ENCODE peak calls at places on chromosomes 7 and 10, in seven cellular contexts. D is upper lobe of right lung, Z is ovary, N is fibroblast of lung, R is heart right ventricle, V is transverse colon, T is endothelial cell of umbilical vein. J is an unnamed sample.
A peak's percentile ranks its signal among the peaks of the same experiment; 100 is the strongest.

GRCh38 chr7:150931199-150931869 is 46.8 kb downstream of the KCNH2 start:
- DNase-seq in T (no peak), R (no peak), N (no peak), Z (no peak), V (no peak), D (no peak), J (no peak)

GRCh38 chr10:120841522-120842189 is 9.5 kb upstream of the WDR11 start:
- DNase-seq in T (peak; percentile 7), D (no peak), R (no peak), Z (no peak), V (no peak), N (no peak), J (no peak)

GRCh38 chr10:124185074-124185473 is 91.7 kb upstream of the CHST15 start:
- DNase-seq in V (no peak), D (no peak), T (no peak), Z (no peak), N (no peak), R (no peak), J (peak; percentile 46)

GRCh38 chr10:103985726-103986125 is 18.8 kb downstream of the SLK start:
- DNase-seq in R (no peak), N (peak; percentile 61), D (no peak), T (no peak), V (no peak), Z (no peak), J (no peak)

GRCh38 chr7:2923291-2923781 is 79.2 kb upstream of the GNA12 start:
- DNase-seq in V (no peak), D (no peak), N (no peak), R (no peak), T (no peak), Z (no peak), J (no peak)

GRCh38 chr10:33133557-33133956 is 175.5 kb upstream of the ITGB1 start:
- DNase-seq in V (no peak), R (no peak), D (no peak), Z (no peak), T (no peak), N (no peak), J (no peak)

GRCh38 chr10:28677889-28678686 is 767 bp downstream of the BAMBI start:
- DNase-seq in N (peak; percentile 28), D (peak; percentile 76), R (peak; percentile 32), V (peak; percentile 13), T (peak; percentile 59), Z (peak; percentile 33), J (peak; percentile 58)

GRCh38 chr7:149859881-149860280 is 13.9 kb upstream of the ATP6V0E2 start:
- DNase-seq in V (no peak), D (no peak), N (no peak), R (no peak), T (no peak), Z (no peak), J (no peak)

GRCh38 chr7:41869091-41869490 is 166.2 kb upstream of the INHBA start:
- DNase-seq in V (no peak), Z (no peak), T (no peak), R (no peak), D (no peak), N (peak; percentile 72), J (no peak)

GRCh38 chr10:106224676-106225075 is 939.8 kb downstream of the SORCS1 start:
- DNase-seq in T (no peak), Z (no peak), N (no peak), D (no peak), V (no peak), R (no peak), J (no peak)

GRCh38 chr10:99369126-99369525 is 40.0 kb downstream of the CNNM1 start:
- DNase-seq in V (no peak), N (no peak), Z (no peak), R (no peak), D (no peak), T (no peak), J (no peak)

GRCh38 chr7:143889068-143889467 is 12.9 kb downstream of the TCAF1 start:
- DNase-seq in R (no peak), N (no peak), Z (no peak), V (no peak), T (no peak), D (no peak), J (no peak)

GRCh38 chr7:30900053-30900452 is 11.6 kb upstream of the AQP1 start:
- DNase-seq in R (no peak), N (no peak), Z (no peak), D (no peak), V (no peak), T (no peak), J (no peak)

GRCh38 chr7:84735021-84735420 is 451.8 kb downstream of the SEMA3D start:
- DNase-seq in Z (no peak), N (no peak), R (no peak), T (no peak), V (no peak), D (no peak), J (no peak)

GRCh38 chr10:102119417-102120141 is 589 bp downstream of the LDB1 start:
- DNase-seq in Z (peak; percentile 89), N (peak; percentile 58), T (peak; percentile 72), D (peak; percentile 80), V (peak; percentile 82), R (peak; percentile 56), J (peak; percentile 85)

GRCh38 chr7:111499027-111499426 is 63.3 kb downstream of the IMMP2L start:
- DNase-seq in V (no peak), N (peak; percentile 85), D (no peak), T (peak; percentile 8), Z (no peak), R (no peak), J (no peak)

DNA sequence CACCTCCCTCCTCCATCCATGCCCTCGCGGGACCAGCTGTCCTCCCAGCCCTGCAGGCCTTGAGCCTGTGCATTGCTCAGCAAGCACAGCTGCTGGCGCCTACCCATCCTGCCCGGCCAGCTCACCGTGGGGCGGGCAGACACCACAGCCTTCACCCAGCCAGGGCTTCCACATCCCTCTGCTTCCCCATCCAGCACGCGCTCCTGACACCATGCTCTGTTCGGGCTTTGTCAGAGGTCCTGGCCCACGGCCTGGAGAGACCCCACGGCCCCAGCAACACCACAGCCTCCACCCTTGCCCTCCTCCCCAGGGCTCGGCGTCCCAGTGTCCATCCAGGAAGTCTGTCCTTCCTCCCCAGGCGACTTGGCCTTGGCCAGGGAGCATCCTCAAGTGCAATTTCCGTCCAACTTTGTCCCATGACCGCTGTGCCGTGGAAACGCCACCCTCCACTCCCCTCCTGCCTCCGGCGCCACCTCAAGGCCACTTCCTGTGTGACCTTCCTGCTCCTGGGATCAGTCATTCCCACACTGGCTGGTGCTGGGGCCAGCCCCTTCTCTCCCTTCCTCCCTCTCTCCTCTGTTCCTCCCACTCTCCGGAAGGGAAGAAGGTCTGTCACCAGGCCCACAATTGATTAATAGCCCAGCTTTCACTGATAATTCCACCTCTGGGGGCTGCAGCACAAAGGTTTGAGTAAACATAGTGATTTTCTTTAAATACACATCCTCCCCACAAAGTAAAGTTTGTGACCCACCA is 71.5 kb upstream of the SMNDC1 start:
- DNase-seq in V (no peak), D (peak; percentile 72), N (no peak), Z (no peak), R (peak; percentile 53), T (peak; percentile 55), J (peak; percentile 62)
- TF ChIP-seq CTCF in V (no peak), D (peak; percentile 8), N (no peak), Z (no peak), R (no peak), T (no peak), J (no peak)

GRCh38 chr10:31700222-31700621 is 228.4 kb downstream of the ARHGAP12 start:
- DNase-seq in V (no peak), Z (no peak), D (no peak), T (peak; percentile 98), R (peak; percentile 42), N (peak; percentile 58), J (no peak)

GRCh38 chr10:31694929-31695837 is 233.4 kb downstream of the ARHGAP12 start:
- DNase-seq in V (no peak), T (no peak), Z (no peak), N (no peak), D (no peak), R (no peak), J (no peak)

GRCh38 chr10:31698169-31698890 is 230.3 kb downstream of the ARHGAP12 start:
- DNase-seq in N (peak; percentile 95), D (no peak), Z (peak; percentile 74), T (no peak), V (peak; percentile 53), R (no peak), J (peak; percentile 93)

GRCh38 chr10:31693499-31693898 is 235.1 kb downstream of the ARHGAP12 start:
- DNase-seq in N (no peak), T (no peak), R (no peak), V (peak; percentile 25), Z (no peak), D (no peak), J (no peak)

DNA sequence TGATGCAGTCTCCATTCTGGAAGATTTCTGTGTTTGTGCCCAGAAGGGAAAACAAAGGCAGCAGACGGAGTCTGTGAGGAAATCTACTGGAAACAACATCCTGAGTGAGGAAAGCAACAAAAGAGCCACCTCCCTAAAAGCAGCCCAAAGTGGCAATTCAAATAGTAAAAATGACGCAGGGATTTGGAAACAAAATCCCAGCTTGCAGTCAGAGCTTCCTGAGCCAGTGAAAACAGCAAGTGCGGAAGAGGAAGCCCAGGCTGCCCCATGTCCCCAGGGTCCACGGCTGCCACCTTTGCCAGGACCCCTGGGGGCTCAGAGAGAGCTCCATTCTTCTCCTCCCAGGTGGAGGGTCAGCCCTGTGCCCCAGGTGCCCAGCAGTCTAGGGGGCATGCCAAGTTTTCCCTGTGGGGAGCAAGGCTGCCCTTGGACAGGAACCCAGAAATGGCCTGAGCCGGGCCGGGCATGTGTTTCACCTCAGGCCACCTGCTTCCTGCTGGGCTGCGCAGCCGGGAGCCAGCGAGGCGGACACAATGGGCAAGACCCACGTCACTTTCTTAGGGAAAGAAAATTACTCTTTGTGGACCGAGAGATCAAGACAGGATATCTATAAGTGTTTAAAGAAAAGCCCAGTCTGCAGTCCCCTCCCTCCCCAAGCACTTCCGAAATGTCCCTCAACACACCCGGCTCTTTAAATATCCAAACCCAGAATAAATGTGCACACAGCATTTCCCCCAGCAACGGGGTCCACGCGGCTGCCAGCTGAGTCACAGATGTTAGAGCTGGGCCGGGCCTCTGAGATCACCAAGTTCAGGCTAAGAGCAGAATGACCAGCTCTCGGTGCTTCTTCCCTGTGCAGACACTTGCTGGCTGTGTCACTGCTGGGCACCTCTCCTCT is 231.1 kb downstream of the ARHGAP12 start:
- DNase-seq in R (peak; percentile 85), T (peak; percentile 98), N (peak; percentile 89), Z (peak; percentile 79), D (peak; percentile 76), V (peak; percentile 53), J (peak; percentile 97)
- H3K27ac ChIP-seq in R (peak overlapping the region; percentile 97), T (peak overlapping the region; percentile 90), N (peak overlapping the region; percentile 89), Z (peak overlapping the region; percentile 75), D (peak overlapping the region; percentile 95), V (peak overlapping the region; percentile 81), J (peak overlapping the region; percentile 89)

GRCh38 chr10:13649844-13650520 is 63.2 kb downstream of the PRPF18 start:
- DNase-seq in D (no peak), V (no peak), R (no peak), Z (no peak), T (no peak), N (no peak), J (no peak)
- TF ChIP-seq CTCF in D (no peak), V (no peak), R (no peak), Z (no peak), T (no peak), N (no peak), J (no peak)

GRCh38 chr7:78080241-78080640 is 281.7 kb downstream of the PHTF2 start:
- DNase-seq in D (no peak), N (no peak), V (no peak), R (no peak), T (no peak), Z (no peak), J (no peak)

GRCh38 chr7:78071821-78072590 is 273.4 kb downstream of the PHTF2 start:
- DNase-seq in N (no peak), D (no peak), T (no peak), R (no peak), V (no peak), Z (no peak), J (no peak)

GRCh38 chr7:78073470-78074382 is 275.2 kb downstream of the PHTF2 start:
- DNase-seq in N (no peak), T (no peak), D (no peak), Z (no peak), R (no peak), V (no peak), J (no peak)

GRCh38 chr7:78074713-78075112 is 276.1 kb downstream of the PHTF2 start:
- DNase-seq in D (no peak), Z (no peak), N (no peak), V (no peak), R (no peak), T (no peak), J (no peak)
- H3K27ac ChIP-seq in D (no peak overlapping the region), Z (no peak overlapping the region), N (no peak overlapping the region), V (no peak overlapping the region), R (no peak overlapping the region), T (no peak overlapping the region), J (no peak overlapping the region)